ENCODE peak calls at places on chromosomes 2 and 18, in five cellular contexts. One of them, this sample, is unnamed.

GRCh38 chr2:234426616-234427015 is 70.3 kb downstream of the ARL4C start:
- DNase-seq in MCF 10A: no peak
- DNase-seq in NCI-H1092 treated with DMSO at 0.1 percent for 48 hours: no peak
- DNase-seq in NCI-H510A treated with DMSO at 0.1 percent for 48 hours: no peak
- DNase-seq in HL-60: no peak
- DNase-seq in this sample: no peak

GRCh38 chr2:160494243-160494642 is 636 bp upstream of the RBMS1 start:
- DNase-seq in MCF 10A: no peak
- DNase-seq in NCI-H1092 treated with DMSO at 0.1 percent for 48 hours: no peak
- DNase-seq in NCI-H510A treated with DMSO at 0.1 percent for 48 hours: peak
- DNase-seq in HL-60: no peak
- DNase-seq in this sample: no peak

GRCh38 chr2:121253674-121254240 is 31.2 kb downstream of the TFCP2L1 start:
- DNase-seq in MCF 10A: no peak
- DNase-seq in NCI-H1092 treated with DMSO at 0.1 percent for 48 hours: no peak
- DNase-seq in NCI-H510A treated with DMSO at 0.1 percent for 48 hours: no peak
- DNase-seq in HL-60: no peak
- DNase-seq in this sample: no peak

GRCh38 chr2:194291104-194291503 is 1365.9 kb upstream of the SLC39A10 start:
- DNase-seq in MCF 10A: no peak
- DNase-seq in NCI-H1092 treated with DMSO at 0.1 percent for 48 hours: no peak
- DNase-seq in NCI-H510A treated with DMSO at 0.1 percent for 48 hours: no peak
- DNase-seq in HL-60: no peak
- DNase-seq in this sample: no peak

GRCh38 chr18:64972545-64972944 is 778.3 kb upstream of the CDH7 start:
- DNase-seq in MCF 10A: peak
- DNase-seq in NCI-H1092 treated with DMSO at 0.1 percent for 48 hours: no peak
- DNase-seq in NCI-H510A treated with DMSO at 0.1 percent for 48 hours: no peak
- DNase-seq in HL-60: no peak
- DNase-seq in this sample: no peak

GRCh38 chr2:203135105-203135504 is 103.7 kb upstream of the CYP20A1 start:
- DNase-seq in MCF 10A: no peak
- DNase-seq in NCI-H1092 treated with DMSO at 0.1 percent for 48 hours: no peak
- DNase-seq in NCI-H510A treated with DMSO at 0.1 percent for 48 hours: no peak
- DNase-seq in HL-60: no peak
- DNase-seq in this sample: no peak

GRCh38 chr2:203869610-203870042 is 2.1 kb downstream of the CTLA4 start:
- DNase-seq in MCF 10A: peak
- DNase-seq in NCI-H1092 treated with DMSO at 0.1 percent for 48 hours: no peak
- DNase-seq in NCI-H510A treated with DMSO at 0.1 percent for 48 hours: peak
- DNase-seq in HL-60: no peak
- DNase-seq in this sample: no peak

GRCh38 chr18:3511980-3512379 is 62.0 kb downstream of the TGIF1 start:
- DNase-seq in MCF 10A: peak
- DNase-seq in NCI-H1092 treated with DMSO at 0.1 percent for 48 hours: no peak
- DNase-seq in NCI-H510A treated with DMSO at 0.1 percent for 48 hours: peak
- DNase-seq in HL-60: no peak
- DNase-seq in this sample: peak

GRCh38 chr18:6722680-6723079 is 6.8 kb upstream of the ARHGAP28 start:
- DNase-seq in MCF 10A: no peak
- DNase-seq in NCI-H1092 treated with DMSO at 0.1 percent for 48 hours: no peak
- DNase-seq in NCI-H510A treated with DMSO at 0.1 percent for 48 hours: no peak
- DNase-seq in HL-60: no peak
- DNase-seq in this sample: no peak

GRCh38 chr2:224956706-224957105 is 85.6 kb downstream of the DOCK10 start:
- DNase-seq in MCF 10A: no peak
- DNase-seq in NCI-H1092 treated with DMSO at 0.1 percent for 48 hours: peak
- DNase-seq in NCI-H510A treated with DMSO at 0.1 percent for 48 hours: no peak
- DNase-seq in HL-60: no peak
- DNase-seq in this sample: no peak

GRCh38 chr2:214410918-214411554 is at the start of gene VWC2L:
- DNase-seq in MCF 10A: peak
- DNase-seq in NCI-H1092 treated with DMSO at 0.1 percent for 48 hours: peak
- DNase-seq in NCI-H510A treated with DMSO at 0.1 percent for 48 hours: peak
- DNase-seq in HL-60: no peak
- DNase-seq in this sample: no peak

GRCh38 chr2:71380665-71381064 is 49.1 kb downstream of the ZNF638 start:
- DNase-seq in MCF 10A: no peak
- DNase-seq in NCI-H1092 treated with DMSO at 0.1 percent for 48 hours: no peak
- DNase-seq in NCI-H510A treated with DMSO at 0.1 percent for 48 hours: no peak
- DNase-seq in HL-60: no peak
- DNase-seq in this sample: no peak